ENCODE peak calls at places on chromosomes 2 and 18, in eight cellular contexts. F is skeletal muscle cell; M is NCI-H1694 treated with DMSO at 0.1 percent for 48 hours; G is D341Med; H is WTC11; T is hepatocyte; J is H7; O is activated naive CD8-positive, alpha-beta T cell treated with anti-CD3 and anti-CD28 coated beads, Interleukin-2, amount 50 U/mL, for 24 hours. A is an unnamed sample.

GRCh38 chr2:197599285-197599965 is 76.0 kb downstream of the RFTN2 start:
- DNase-seq in F (no peak), M (peak; percentile 29), G (peak; percentile 65), H (peak; percentile 32), T (peak; percentile 34), J (peak; percentile 77), O (peak; percentile 16), A (no peak)

GRCh38 chr2:182870227-182870626 is 3.8 kb upstream of the FRZB start:
- DNase-seq in F (no peak), M (peak; percentile 5), G (peak; percentile 67), H (peak; percentile 79), T (no peak), J (peak; percentile 63), O (peak; percentile 14), A (no peak)

GRCh38 chr2:118186110-118186857 is 98.0 kb downstream of the INSIG2 start:
- DNase-seq in F (peak; percentile 61), M (peak; percentile 73), G (peak; percentile 83), H (peak; percentile 86), T (peak; percentile 92), J (peak; percentile 94), O (peak; percentile 89), A (peak; percentile 41)

GRCh38 chr2:54664238-54664786 is 59.1 kb upstream of the EML6 start:
- DNase-seq in F (no peak), M (no peak), G (no peak), H (no peak), T (no peak), J (no peak), O (no peak), A (no peak)

GRCh38 chr2:72133721-72134407 is 13.8 kb downstream of the CYP26B1 start:
- DNase-seq in F (no peak), M (no peak), G (no peak), H (no peak), T (no peak), J (peak; percentile 58), O (no peak), A (no peak)

GRCh38 chr2:128682266-128682665 is 363.6 kb upstream of the HS6ST1 start:
- DNase-seq in F (no peak), M (no peak), G (no peak), H (no peak), T (no peak), J (no peak), O (no peak), A (no peak)

GRCh38 chr2:144320491-144320890 is 199.4 kb downstream of the ZEB2 start:
- DNase-seq in F (peak; percentile 7), M (no peak), G (no peak), H (no peak), T (no peak), J (no peak), O (peak; percentile 46), A (no peak)

GRCh38 chr2:10471956-10472355 is 23.8 kb upstream of the ODC1 start:
- DNase-seq in F (no peak), M (no peak), G (no peak), H (no peak), T (no peak), J (peak; percentile 71), O (no peak), A (no peak)

GRCh38 chr2:183995632-183996031 is 602.7 kb upstream of the ZNF804A start:
- DNase-seq in F (no peak), M (peak; percentile 69), G (no peak), H (no peak), T (no peak), J (no peak), O (no peak), A (no peak)

GRCh38 chr2:132438650-132439030 is 22.0 kb downstream of the GPR39 start:
- DNase-seq in F (peak; percentile 85), M (peak; percentile 74), G (no peak), H (no peak), T (no peak), J (no peak), O (no peak), A (no peak)

GRCh38 chr18:46333371-46334199 is 229.4 kb downstream of the HAUS1 start:
- DNase-seq in F (no peak), M (peak; percentile 47), G (peak; percentile 99), H (peak; percentile 50), T (peak; percentile 37), J (peak; percentile 92), O (peak; percentile 28), A (no peak)

GRCh38 chr2:96142217-96143113 is 2.8 kb downstream of the DUSP2 start:
- DNase-seq in F (no peak), M (no peak), G (no peak), H (peak; percentile 61), T (no peak), J (peak; percentile 77), O (peak; percentile 86), A (no peak)

GRCh38 chr18:23568265-23568664 is 18.0 kb downstream of the NPC1 start:
- DNase-seq in F (no peak), M (no peak), G (no peak), H (no peak), T (no peak), J (no peak), O (no peak), A (no peak)

A was measured in substantia nigra.